ENCODE peak calls at places on chromosome 21, in seven cellular contexts. One of them, this sample, is unnamed.

GRCh38 chr21:42101246-42101645 is 30.1 kb downstream of the UMODL1 start:
- DNase-seq in stimulated activated CD4-positive, alpha-beta T cell treated with anti-CD3 and anti-CD28 coated beads, Interleukin-2, amount 100 ng/mL, for 24 hours: no peak
- DNase-seq in fibroblast of lung: no peak
- DNase-seq in Panc1: no peak
- DNase-seq in T follicular helper cell: no peak
- DNase-seq in RWPE1: no peak
- DNase-seq in LoVo: no peak
- DNase-seq in this sample: no peak

GRCh38 chr21:42542596-42542995 is 28.9 kb downstream of the SLC37A1 start:
- DNase-seq in stimulated activated CD4-positive, alpha-beta T cell treated with anti-CD3 and anti-CD28 coated beads, Interleukin-2, amount 100 ng/mL, for 24 hours: no peak
- DNase-seq in fibroblast of lung: no peak
- DNase-seq in Panc1: no peak
- DNase-seq in T follicular helper cell: no peak
- DNase-seq in RWPE1: no peak
- DNase-seq in LoVo: no peak
- DNase-seq in this sample: no peak

GRCh38 chr21:44708866-44709425 is 2.4 kb downstream of the TSPEAR start:
- DNase-seq in stimulated activated CD4-positive, alpha-beta T cell treated with anti-CD3 and anti-CD28 coated beads, Interleukin-2, amount 100 ng/mL, for 24 hours: no peak
- DNase-seq in fibroblast of lung: no peak
- DNase-seq in Panc1: no peak
- DNase-seq in T follicular helper cell: no peak
- DNase-seq in RWPE1: no peak
- DNase-seq in LoVo: no peak
- DNase-seq in this sample: no peak

GRCh38 chr21:43600642-43601397 is 58.5 kb downstream of the HSF2BP start:
- DNase-seq in stimulated activated CD4-positive, alpha-beta T cell treated with anti-CD3 and anti-CD28 coated beads, Interleukin-2, amount 100 ng/mL, for 24 hours: no peak
- DNase-seq in fibroblast of lung: peak
- DNase-seq in Panc1: no peak
- DNase-seq in T follicular helper cell: no peak
- DNase-seq in RWPE1: peak
- DNase-seq in LoVo: peak
- DNase-seq in this sample: no peak

GRCh38 chr21:24395320-24395933 is 1211.9 kb downstream of the MRPL39 start:
- DNase-seq in stimulated activated CD4-positive, alpha-beta T cell treated with anti-CD3 and anti-CD28 coated beads, Interleukin-2, amount 100 ng/mL, for 24 hours: no peak
- DNase-seq in fibroblast of lung: peak
- DNase-seq in Panc1: no peak
- DNase-seq in T follicular helper cell: no peak
- DNase-seq in RWPE1: peak
- DNase-seq in LoVo: no peak
- DNase-seq in this sample: no peak

GRCh38 chr21:41957991-41958766 is 4.4 kb upstream of the C2CD2 start:
- DNase-seq in stimulated activated CD4-positive, alpha-beta T cell treated with anti-CD3 and anti-CD28 coated beads, Interleukin-2, amount 100 ng/mL, for 24 hours: no peak
- DNase-seq in fibroblast of lung: peak
- DNase-seq in Panc1: no peak
- DNase-seq in T follicular helper cell: no peak
- DNase-seq in RWPE1: peak
- DNase-seq in LoVo: peak
- DNase-seq in this sample: no peak

GRCh38 chr21:26881504-26882228 is 36.5 kb upstream of the ADAMTS1 start:
- DNase-seq in stimulated activated CD4-positive, alpha-beta T cell treated with anti-CD3 and anti-CD28 coated beads, Interleukin-2, amount 100 ng/mL, for 24 hours: no peak
- DNase-seq in fibroblast of lung: peak
- DNase-seq in Panc1: no peak
- DNase-seq in T follicular helper cell: no peak
- DNase-seq in RWPE1: no peak
- DNase-seq in LoVo: no peak
- DNase-seq in this sample: no peak

GRCh38 chr21:42614391-42614790 is 39.0 kb upstream of the PDE9A start:
- DNase-seq in stimulated activated CD4-positive, alpha-beta T cell treated with anti-CD3 and anti-CD28 coated beads, Interleukin-2, amount 100 ng/mL, for 24 hours: peak
- DNase-seq in fibroblast of lung: no peak
- DNase-seq in Panc1: no peak
- DNase-seq in T follicular helper cell: peak
- DNase-seq in RWPE1: no peak
- DNase-seq in LoVo: no peak
- DNase-seq in this sample: no peak

GRCh38 chr21:45386728-45387371 is 18.1 kb upstream of the COL18A1 start:
- DNase-seq in stimulated activated CD4-positive, alpha-beta T cell treated with anti-CD3 and anti-CD28 coated beads, Interleukin-2, amount 100 ng/mL, for 24 hours: no peak
- DNase-seq in fibroblast of lung: peak
- DNase-seq in Panc1: no peak
- DNase-seq in T follicular helper cell: no peak
- DNase-seq in RWPE1: no peak
- DNase-seq in LoVo: no peak
- DNase-seq in this sample: no peak

GRCh38 chr21:42395910-42396625 is at the start of gene TMPRSS3:
- DNase-seq in stimulated activated CD4-positive, alpha-beta T cell treated with anti-CD3 and anti-CD28 coated beads, Interleukin-2, amount 100 ng/mL, for 24 hours: no peak
- DNase-seq in fibroblast of lung: no peak
- DNase-seq in Panc1: no peak
- DNase-seq in T follicular helper cell: no peak
- DNase-seq in RWPE1: peak
- DNase-seq in LoVo: peak
- DNase-seq in this sample: no peak

GRCh38 chr21:36499578-36500471 is 19.9 kb upstream of the CLDN14 start:
- DNase-seq in stimulated activated CD4-positive, alpha-beta T cell treated with anti-CD3 and anti-CD28 coated beads, Interleukin-2, amount 100 ng/mL, for 24 hours: no peak
- DNase-seq in fibroblast of lung: peak
- DNase-seq in Panc1: no peak
- DNase-seq in T follicular helper cell: no peak
- DNase-seq in RWPE1: peak
- DNase-seq in LoVo: peak
- DNase-seq in this sample: no peak

GRCh38 chr21:42351626-42352432 is 1.0 kb upstream of the TFF2 start:
- DNase-seq in stimulated activated CD4-positive, alpha-beta T cell treated with anti-CD3 and anti-CD28 coated beads, Interleukin-2, amount 100 ng/mL, for 24 hours: no peak
- DNase-seq in fibroblast of lung: no peak
- DNase-seq in Panc1: no peak
- DNase-seq in T follicular helper cell: no peak
- DNase-seq in RWPE1: no peak
- DNase-seq in LoVo: no peak
- DNase-seq in this sample: no peak

GRCh38 chr21:37153193-37153934 is 80.3 kb downstream of the TTC3 start:
- DNase-seq in stimulated activated CD4-positive, alpha-beta T cell treated with anti-CD3 and anti-CD28 coated beads, Interleukin-2, amount 100 ng/mL, for 24 hours: no peak
- DNase-seq in fibroblast of lung: peak
- DNase-seq in Panc1: no peak
- DNase-seq in T follicular helper cell: no peak
- DNase-seq in RWPE1: peak
- DNase-seq in LoVo: peak
- DNase-seq in this sample: no peak

This sample was measured in effector CD8-positive, alpha-beta T cell.